ENCODE peak calls at places on chromosomes 12 and 14, in four cellular contexts. D is gastrocnemius medialis, G is left ventricle myocardium inferior, T is right cardiac atrium. B is an unnamed sample. For H3K4me1, the result is how much of the 10 kb centered on the place peaks cover.

GRCh38 chr14:43803076-43803689 is 703.9 kb downstream of the FSCB start:
- DNase-seq in T (no peak), G (no peak), D (no peak), B (no peak)

GRCh38 chr12:45077259-45077658 is 26.4 kb upstream of the DBX2 start:
- DNase-seq in G (no peak), T (no peak), D (no peak), B (no peak)

GRCh38 chr14:34797747-34798583 is 77.2 kb downstream of the BAZ1A start:
- DNase-seq in T (no peak), G (no peak), D (no peak), B (no peak)

GRCh38 chr14:46051801-46052200 is 599.8 kb downstream of the RPL10L start:
- DNase-seq in D (no peak), G (no peak), T (no peak), B (no peak)

GRCh38 chr14:33794791-33795300 is 156.0 kb downstream of the EGLN3 start:
- DNase-seq in T (no peak), D (no peak), G (no peak), B (no peak)

GRCh38 chr12:88518863-88519403 is 61.3 kb downstream of the KITLG start:
- DNase-seq in D (peak), T (no peak), G (no peak), B (no peak)

GRCh38 chr12:130689408-130690405 is 26.4 kb downstream of the RIMBP2 start:
- DNase-seq in G (no peak), D (no peak), T (no peak), B (no peak)

GRCh38 chr12:59164991-59165718 is 244.9 kb upstream of the LRIG3 start:
- DNase-seq in G (no peak), T (no peak), D (no peak), B (no peak)

GRCh38 chr14:80629606-80630005 is 311.9 kb downstream of the CEP128 start:
- DNase-seq in G (no peak), T (no peak), D (no peak), B (no peak)

GRCh38 chr12:111100554-111100953 is 180.2 kb upstream of the MYL2 start:
- DNase-seq in G (no peak), T (no peak), D (no peak), B (no peak)

DNA sequence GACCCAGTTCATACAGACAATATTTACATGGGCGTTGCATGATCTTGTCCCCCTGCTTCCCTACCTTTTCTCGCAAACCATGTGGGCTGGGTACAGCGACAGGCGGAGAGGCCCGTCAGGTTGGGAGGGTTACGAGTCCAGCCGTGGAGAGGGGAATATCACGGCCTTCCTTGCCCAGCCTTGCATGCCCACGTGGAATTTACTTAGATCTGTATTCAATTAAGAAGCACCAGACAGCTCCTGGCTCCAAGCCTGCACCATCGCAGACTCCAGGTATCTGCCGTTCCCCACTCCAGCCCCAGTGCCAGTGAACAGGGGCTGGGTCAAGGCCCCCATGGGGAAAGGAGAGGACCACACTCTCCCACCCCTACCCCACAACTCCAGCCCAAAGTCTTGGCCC is 29.8 kb downstream of the BCL11B start:
- DNase-seq in G (no peak), D (no peak), T (no peak), B (no peak)
- H3K4me1 ChIP-seq in G (under half), D (under half), T (under half), B (under half)

DNA sequence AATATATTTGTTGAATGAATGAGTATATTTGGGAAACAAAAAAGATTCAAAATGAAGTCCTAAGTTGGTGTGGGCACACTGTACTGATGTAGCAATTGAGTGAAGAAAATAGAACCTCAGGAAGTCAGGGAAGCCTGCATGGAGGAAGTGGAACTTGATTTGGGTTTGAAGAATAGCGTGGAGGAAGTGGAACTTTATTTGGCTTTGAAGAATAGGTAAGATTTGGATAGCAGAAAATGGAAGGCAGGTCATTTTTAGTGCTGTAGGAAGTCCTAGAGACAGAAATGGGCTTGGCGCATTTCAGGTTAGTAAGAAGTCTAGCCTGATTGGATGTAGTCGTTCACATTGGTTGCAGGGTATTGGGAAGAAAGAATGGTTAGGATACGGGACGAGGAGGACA is 5.4 kb downstream of the C12orf75 start:
- DNase-seq in G (no peak), D (no peak), T (no peak), B (no peak)
- H3K4me1 ChIP-seq in G (under half), D (under half), T (under half), B (under half)

GRCh38 chr12:6963741-6964446 is 6.6 kb downstream of the PHB2 start:
- DNase-seq in T (peak), G (peak), D (peak), B (no peak)
- H3K4me1 ChIP-seq in T (under half), G (half or more), D (under half), B (under half)

DNA sequence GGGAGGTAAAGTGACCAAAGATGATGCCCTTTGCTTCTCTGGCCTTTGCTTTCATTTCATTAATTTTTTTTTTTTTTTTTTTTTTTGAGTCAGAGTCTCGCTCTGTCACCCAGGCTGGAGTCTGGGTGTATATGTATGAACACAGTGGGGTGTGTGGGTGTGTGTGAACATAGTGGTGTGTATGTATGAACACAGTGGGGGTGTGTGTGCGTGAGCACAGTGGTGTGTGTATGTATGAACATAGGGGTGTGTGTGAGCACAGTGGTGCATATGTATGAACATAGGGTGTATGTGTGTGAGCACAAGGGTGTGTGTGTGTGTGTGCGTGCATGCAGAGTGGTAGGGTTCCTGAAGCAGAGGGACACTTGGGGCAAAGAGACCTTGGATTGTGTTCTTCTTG is 9.6 kb downstream of the KLC1 start:
- DNase-seq in D (no peak), G (no peak), T (no peak), B (no peak)
- H3K4me1 ChIP-seq in D (under half), G (half or more), T (under half), B (under half)

B was measured in transverse colon.